ENCODE peak calls at places on chromosomes 4 and X, in eight cellular contexts. X is stomach, L is endothelial cell of umbilical vein, W is transverse colon, D is HCT116, R is spleen, F is prostate gland, N is HepG2. S is an unnamed sample.

GRCh38 chrX:129728061-129728460 is 10.7 kb upstream of the XPNPEP2 start:
- DNase-seq in D (no peak), L (no peak), F (no peak), W (no peak), R (no peak), N (no peak), X (no peak), S (no peak)

GRCh38 chrX:53281321-53281822 is at the start of gene IQSEC2:
- DNase-seq in L (peak), D (peak), W (peak), R (peak), X (peak), N (no peak), F (peak), S (no peak)

GRCh38 chr4:159191989-159192388 is 89.1 kb downstream of the RAPGEF2 start:
- DNase-seq in F (no peak), R (no peak), X (no peak), N (peak), D (peak), L (peak), W (no peak), S (no peak)

GRCh38 chr4:103207673-103208072 is 9.5 kb upstream of the CENPE start:
- DNase-seq in N (peak), X (no peak), R (no peak), F (no peak), D (peak), L (no peak), W (no peak), S (no peak)

GRCh38 chrX:3663576-3664290 is 49.7 kb downstream of the PRKX start:
- DNase-seq in D (no peak), W (peak), N (no peak), X (no peak), R (peak), F (no peak), L (no peak), S (no peak)

GRCh38 chrX:120302434-120302833 is 8.8 kb downstream of the TMEM255A start:
- DNase-seq in L (no peak), W (peak), N (no peak), R (peak), D (no peak), X (no peak), F (no peak), S (no peak)

GRCh38 chrX:78886550-78886949 is 58.6 kb upstream of the P2RY10 start:
- DNase-seq in F (no peak), W (no peak), X (no peak), D (no peak), L (no peak), R (no peak), N (no peak), S (no peak)

GRCh38 chr4:47032405-47033106 is 1.2 kb downstream of the GABRB1 start:
- DNase-seq in L (peak), W (peak), X (peak), R (peak), D (no peak), F (no peak), N (peak), S (peak)

GRCh38 chr4:98572697-98573096 is 85.7 kb downstream of the TSPAN5 start:
- DNase-seq in R (no peak), W (no peak), N (no peak), F (no peak), D (no peak), L (no peak), X (no peak), S (no peak)

GRCh38 chr4:145808021-145808650 is 128.2 kb downstream of the C4orf51 start:
- DNase-seq in D (peak), W (no peak), F (no peak), X (no peak), L (peak), N (peak), R (no peak), S (no peak)

DNA sequence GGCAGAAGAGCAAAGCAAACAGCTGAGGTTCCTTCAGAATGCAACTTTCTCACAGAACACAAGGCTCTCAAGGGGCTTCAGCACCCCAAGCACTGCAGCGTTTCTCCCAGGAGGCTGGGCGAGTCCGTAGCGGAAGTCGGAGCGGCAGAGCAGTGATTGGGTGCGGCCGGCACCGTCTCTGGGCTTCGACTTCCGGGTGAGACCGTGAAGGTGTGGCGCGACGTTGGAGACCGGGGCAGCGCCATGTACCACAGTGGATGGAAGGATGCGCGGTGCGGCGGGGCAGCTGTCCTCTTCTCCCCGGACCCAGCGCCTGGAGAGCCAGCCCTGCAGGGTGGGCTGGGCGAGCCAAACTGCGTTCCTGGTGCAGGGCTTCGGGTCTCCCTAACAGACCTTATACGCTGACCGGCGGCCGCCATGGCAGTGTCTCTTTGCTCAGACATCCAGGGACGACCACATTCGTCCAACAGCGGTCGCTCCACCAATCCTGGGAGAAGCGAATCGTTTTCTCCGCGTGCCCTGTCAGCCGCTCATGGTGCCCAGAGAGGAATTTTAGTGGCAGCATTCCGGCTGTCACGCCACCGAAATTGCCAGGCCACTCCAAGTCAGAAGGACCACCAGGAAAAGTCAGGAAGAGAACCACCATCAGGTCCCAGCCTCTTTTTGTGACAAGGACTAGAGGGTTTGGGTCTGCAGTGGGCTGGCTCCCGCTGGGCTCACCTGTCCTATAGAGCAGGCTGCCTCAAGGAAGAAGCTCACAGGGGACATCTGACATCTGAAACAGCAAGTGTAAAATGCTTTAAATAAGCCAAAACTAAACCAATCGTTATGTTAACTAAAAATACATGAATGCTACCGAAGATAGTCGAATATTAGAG is 20.5 kb downstream of the TRIM61 start:
- DNase-seq in D (no peak), F (peak), L (peak), W (peak), N (no peak), R (peak), X (peak), S (peak)
- TF ChIP-seq POLR2A in D (no peak), F (no peak), L (no peak), W (no peak), N (no peak), R (no peak), X (no peak), S (peak)

DNA sequence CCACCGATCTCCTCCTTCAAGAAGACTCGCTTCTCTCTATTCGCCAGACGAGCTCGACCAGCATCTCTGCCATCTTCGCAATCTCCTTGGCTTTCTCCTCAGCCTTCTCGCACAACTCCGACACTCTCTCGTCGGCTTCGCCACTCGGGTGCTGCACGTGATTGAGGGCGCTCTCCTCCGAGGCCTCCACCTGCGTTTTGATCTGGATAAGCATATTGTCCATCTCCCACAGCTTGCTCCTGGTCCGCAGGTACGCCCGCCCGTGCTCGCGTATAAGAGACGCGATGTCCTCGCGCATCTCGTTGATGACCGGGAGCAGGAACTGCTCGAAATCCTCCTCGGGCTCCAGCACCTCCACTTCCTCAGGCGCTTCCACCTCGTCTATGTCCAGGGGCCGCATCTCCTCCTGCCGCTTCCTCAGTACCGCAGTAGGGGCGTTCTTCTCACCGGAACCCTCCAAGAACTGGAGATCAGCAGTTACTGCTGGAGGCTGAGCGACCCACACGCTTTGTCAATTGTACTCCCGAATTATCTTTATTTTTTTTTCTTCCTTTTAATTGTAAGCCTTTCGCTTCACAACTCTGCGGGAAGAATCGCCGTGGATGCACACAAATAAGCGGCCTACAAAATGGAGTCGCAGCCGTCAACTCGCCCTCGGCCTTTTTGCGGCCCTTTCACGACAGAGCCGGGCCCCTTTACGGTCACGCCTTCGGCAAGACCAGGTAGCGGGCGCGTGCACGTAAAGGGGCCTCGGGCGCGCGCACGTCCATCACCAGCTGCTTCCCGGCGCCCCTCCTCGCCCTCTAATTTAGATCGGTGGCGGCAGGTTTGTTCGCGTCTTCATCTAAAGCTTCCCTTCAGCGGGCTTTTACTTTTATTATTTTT is at the start of gene MRFAP1L1:
- DNase-seq in R (peak), W (peak), F (peak), L (peak), D (peak), N (peak), X (peak), S (peak)
- TF ChIP-seq POLR2AphosphoS5 in R (peak), W (peak), F (peak), L (peak), D (peak), N (peak), X (peak), S (peak)

GRCh38 chr4:76179398-76180318 is 31.5 kb upstream of the NUP54 start:
- DNase-seq in R (peak), N (peak), W (peak), D (peak), X (peak), L (peak), F (peak), S (peak)
- TF ChIP-seq POLR2A in R (no peak), N (no peak), W (no peak), D (no peak), X (no peak), L (no peak), F (no peak), S (no peak)

GRCh38 chrX:70432936-70433847 is 10.1 kb downstream of the GDPD2 start:
- DNase-seq in X (no peak), L (no peak), N (no peak), R (no peak), W (no peak), D (no peak), F (no peak), S (no peak)

GRCh38 chrX:70436380-70436779 is 8.3 kb upstream of the DLG3 start:
- DNase-seq in L (no peak), N (no peak), W (no peak), D (no peak), R (no peak), X (no peak), F (no peak), S (no peak)

GRCh38 chrX:70434352-70434866 is 10.2 kb upstream of the DLG3 start:
- DNase-seq in W (peak), X (peak), D (peak), R (peak), F (peak), L (peak), N (peak), S (peak)

GRCh38 chrX:70434914-70435586 is 9.6 kb upstream of the DLG3 start:
- DNase-seq in X (peak), D (no peak), W (no peak), L (no peak), N (no peak), R (no peak), F (no peak), S (no peak)

GRCh38 chrX:70433848-70434351 is 10.7 kb upstream of the DLG3 start:
- DNase-seq in R (peak), L (peak), X (peak), W (peak), D (peak), F (peak), N (peak), S (peak)
- TF ChIP-seq POLR2AphosphoS5 in R (peak), L (no peak), X (peak), W (peak), D (peak), F (no peak), N (no peak), S (no peak)

DNA sequence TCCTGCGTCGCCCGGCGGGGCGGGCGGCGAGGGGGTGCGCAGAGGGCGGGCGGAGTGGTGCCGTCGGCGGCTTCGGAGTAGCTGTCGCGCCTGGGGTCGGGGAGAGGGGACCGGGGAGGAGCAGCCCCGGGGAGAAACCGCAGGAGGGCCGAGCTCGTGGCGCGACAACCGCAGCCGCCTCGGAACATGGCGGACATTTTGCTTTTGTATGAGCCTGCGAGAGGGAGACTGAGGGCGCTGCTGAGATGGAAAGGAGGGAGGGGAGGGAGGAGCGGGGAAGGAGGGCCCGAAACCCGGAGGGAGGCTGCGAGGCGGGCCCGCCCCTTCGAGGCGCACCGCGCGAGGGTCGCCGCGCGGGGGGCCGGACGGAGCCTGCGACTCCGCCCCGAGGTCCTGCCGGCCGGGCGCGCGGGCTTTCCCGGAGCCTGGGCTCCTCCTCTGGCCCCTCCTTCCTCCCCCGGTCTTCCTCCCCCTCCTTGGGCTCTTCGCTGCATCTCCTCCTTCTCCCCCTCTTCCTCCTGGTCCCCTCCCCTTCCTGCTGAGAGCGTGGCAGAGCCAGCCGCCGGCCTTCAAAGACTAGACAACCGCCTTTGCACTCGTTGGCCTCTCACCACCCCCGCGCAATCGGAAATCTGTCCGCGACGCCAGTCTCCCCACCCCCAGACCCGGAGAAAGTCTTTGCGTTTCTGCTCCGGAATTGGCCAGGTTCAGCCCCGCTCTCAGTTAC is 1.1 kb downstream of the INTS6L start:
- DNase-seq in N (no peak), X (peak), L (peak), R (peak), D (peak), F (peak), W (peak), S (peak)
- TF ChIP-seq POLR2A in N (no peak), X (peak), L (peak), R (no peak), D (no peak), F (peak), W (peak), S (peak)

GRCh38 chrX:154408659-154409221 is 314 bp downstream of the DNASE1L1 start:
- DNase-seq in N (no peak), F (no peak), R (no peak), W (no peak), X (no peak), L (no peak), D (no peak), S (no peak)

GRCh38 chrX:154411981-154412340 is 622 bp downstream of the TAFAZZIN start:
- DNase-seq in X (peak), R (peak), L (peak), F (peak), N (peak), W (peak), D (no peak), S (peak)

GRCh38 chrX:154411322-154411980 is at the start of gene TAFAZZIN:
- DNase-seq in W (peak), N (peak), L (peak), R (peak), F (peak), D (no peak), X (peak), S (peak)

GRCh38 chrX:154412468-154412867 is 1.1 kb downstream of the TAFAZZIN start:
- DNase-seq in L (no peak), R (peak), F (no peak), D (no peak), N (no peak), W (peak), X (no peak), S (no peak)

DNA sequence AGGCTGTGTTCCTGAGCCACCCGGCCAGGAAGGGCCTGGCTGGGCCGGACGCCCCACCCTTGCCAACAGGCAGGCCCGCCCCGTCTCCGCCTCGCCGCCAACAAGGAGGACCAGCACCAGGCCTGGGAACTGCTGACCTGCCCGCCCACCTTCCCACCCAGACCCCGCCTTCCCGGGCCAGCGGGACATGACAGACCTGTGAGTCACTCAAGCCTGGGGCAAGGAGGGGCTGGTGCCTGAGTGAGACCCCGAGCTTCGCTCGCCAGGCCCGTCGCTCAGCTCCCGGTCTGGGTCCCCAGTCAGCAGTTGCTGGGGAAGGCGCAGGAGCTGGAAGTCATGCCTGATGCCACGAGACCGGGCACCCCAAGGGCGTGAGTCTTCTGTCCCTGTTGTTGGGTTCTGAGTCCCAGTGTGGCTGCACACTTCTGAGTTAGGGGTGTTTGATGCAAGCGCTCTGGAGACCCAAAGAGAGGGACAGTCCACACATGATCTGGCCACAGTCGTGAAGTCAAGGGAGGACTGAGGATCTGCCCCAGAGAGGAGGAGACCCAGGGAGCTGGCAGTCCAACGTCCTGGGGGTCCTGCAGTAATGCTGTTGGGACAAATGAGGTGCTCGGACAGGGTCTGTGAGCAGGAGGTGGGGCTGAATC is at the start of gene DNASE1L1:
- DNase-seq in N (peak), R (peak), X (peak), F (peak), D (no peak), W (peak), L (peak), S (peak)
- TF ChIP-seq POLR2AphosphoS5 in N (no peak), R (peak), X (peak), F (no peak), D (peak), W (no peak), L (peak), S (no peak)

DNA sequence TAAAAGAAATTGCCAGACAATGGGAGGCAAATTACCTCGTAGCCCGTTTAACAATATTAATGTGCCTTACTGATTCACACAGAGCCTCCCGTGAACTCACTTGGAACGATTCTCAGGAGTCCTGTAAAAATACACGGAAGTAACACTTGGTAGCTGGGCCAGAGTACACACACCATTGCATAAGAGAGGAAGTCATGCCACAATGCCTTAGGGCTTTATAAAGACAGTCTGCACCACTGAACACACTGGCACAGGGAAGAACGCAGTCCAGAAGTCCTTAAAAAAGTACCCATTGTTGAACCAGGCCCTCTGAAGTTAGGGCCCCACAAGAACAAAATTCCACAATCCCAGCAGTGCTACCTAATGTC is 15.1 kb downstream of the SLC2A9 start:
- DNase-seq in L (peak), F (peak), D (no peak), N (peak), X (peak), W (peak), R (no peak), S (no peak)
- TF ChIP-seq POLR2A in L (no peak), F (no peak), D (no peak), N (no peak), X (no peak), W (peak), R (no peak), S (no peak)

GRCh38 chrX:318739-319578 is at the start of gene GTPBP6:
- DNase-seq in R (peak), F (peak), N (peak), X (peak), W (peak), D (peak), L (peak), S (peak)

GRCh38 chrX:318068-318738 is 393 bp downstream of the GTPBP6 start:
- DNase-seq in R (peak), L (peak), W (peak), F (peak), D (peak), X (peak), N (peak), S (peak)

GRCh38 chrX:317424-318067 is 1.1 kb downstream of the GTPBP6 start:
- DNase-seq in R (no peak), F (no peak), X (no peak), N (no peak), W (no peak), D (no peak), L (no peak), S (peak)

GRCh38 chrX:319579-320125 is 1.1 kb upstream of the GTPBP6 start:
- DNase-seq in N (no peak), X (no peak), D (no peak), L (no peak), W (peak), R (peak), F (no peak), S (no peak)

GRCh38 chrX:320126-320783 is 1.7 kb upstream of the GTPBP6 start:
- DNase-seq in F (no peak), W (peak), R (peak), N (no peak), X (no peak), L (peak), D (no peak), S (no peak)
- TF ChIP-seq POLR2AphosphoS5 in F (no peak), W (no peak), R (no peak), N (no peak), X (no peak), L (no peak), D (no peak), S (no peak)

GRCh38 chr4:6375620-6376295 is 96.7 kb downstream of the PPP2R2C start:
- DNase-seq in D (no peak), W (no peak), L (no peak), N (no peak), X (no peak), F (no peak), R (peak), S (no peak)
- TF ChIP-seq POLR2A in D (no peak), W (no peak), L (no peak), N (no peak), X (no peak), F (no peak), R (no peak), S (no peak)

GRCh38 chr4:37648084-37648817 is 37.9 kb downstream of the RELL1 start:
- DNase-seq in X (peak), R (no peak), L (peak), D (peak), F (no peak), W (peak), N (peak), S (no peak)
- TF ChIP-seq POLR2AphosphoS5 in X (peak), R (no peak), L (peak), D (peak), F (peak), W (peak), N (no peak), S (no peak)